ENCODE peak calls at places on chromosomes 11 and 22, in nine cellular contexts. J is cardiac muscle cell, X is IMR-90, U is body of pancreas, P is Peyer's patch, G is endodermal cell, C is mucosa of descending colon, Q is esophagus squamous epithelium, Z is ovary. E is an unnamed sample. For H3K4me1, the result is how much of the 10 kb centered on the place peaks cover.

GRCh38 chr11:116901211-116901610 is 63.8 kb upstream of the APOA1 start:
- DNase-seq in G (no peak), C (no peak), P (no peak), U (no peak), J (no peak), X (no peak), Q (no peak), Z (no peak), E (peak)

GRCh38 chr22:19527321-19527721 is 3.1 kb upstream of the CLDN5 start:
- DNase-seq in X (no peak), P (peak), U (no peak), Z (no peak), G (peak), Q (no peak), C (no peak), J (no peak), E (no peak)

GRCh38 chr11:118917488-118918127 is 8.1 kb downstream of the BCL9L start:
- DNase-seq in P (peak), C (peak), G (peak), Q (no peak), U (peak), Z (peak), J (peak), X (peak), E (peak)

GRCh38 chr22:26443901-26444300 is 14.8 kb downstream of the ASPHD2 start:
- DNase-seq in U (no peak), C (no peak), P (no peak), G (no peak), Z (no peak), J (no peak), X (no peak), Q (no peak), E (no peak)

GRCh38 chr11:83836883-83837654 is 550.9 kb upstream of the CCDC90B start:
- DNase-seq in X (peak), J (peak), P (peak), U (peak), G (peak), Q (no peak), Z (peak), C (peak), E (peak)

GRCh38 chr11:65611758-65612603 is 2.0 kb downstream of the MAP3K11 start:
- DNase-seq in Q (no peak), Z (peak), G (no peak), J (peak), X (peak), P (no peak), C (no peak), U (no peak), E (no peak)

GRCh38 chr11:1705121-1706052 is 8.4 kb downstream of the KRTAP5-6 start:
- DNase-seq in P (peak), Z (no peak), U (no peak), G (peak), X (no peak), Q (no peak), C (no peak), J (no peak), E (no peak)

GRCh38 chr11:61011950-61012830 is 40.7 kb downstream of the CD6 start:
- DNase-seq in Z (no peak), P (no peak), X (peak), U (no peak), Q (no peak), J (no peak), C (no peak), G (no peak), E (peak)

GRCh38 chr11:33724644-33725035 is 11.6 kb downstream of the CD59 start:
- DNase-seq in U (peak), Q (no peak), Z (no peak), C (peak), J (peak), P (peak), X (peak), G (no peak), E (no peak)

GRCh38 chr11:57072640-57073039 is 83.9 kb downstream of the OR5AK2 start:
- DNase-seq in G (no peak), U (no peak), Q (no peak), J (peak), Z (no peak), P (no peak), X (peak), C (no peak), E (no peak)

GRCh38 chr22:36197601-36198146 is 3.9 kb downstream of the APOL4 start:
- DNase-seq in G (peak), J (no peak), Z (no peak), P (no peak), U (no peak), C (no peak), X (no peak), Q (no peak), E (no peak)

GRCh38 chr11:134861490-134862107 is 449.6 kb upstream of the B3GAT1 start:
- DNase-seq in G (no peak), U (no peak), X (no peak), P (no peak), Q (no peak), Z (no peak), J (no peak), C (no peak), E (no peak)

GRCh38 chr11:97937501-97937900 is 1083.2 kb upstream of the CNTN5 start:
- DNase-seq in Z (no peak), G (no peak), U (no peak), C (no peak), P (no peak), Q (no peak), X (peak), J (peak), E (no peak)

DNA sequence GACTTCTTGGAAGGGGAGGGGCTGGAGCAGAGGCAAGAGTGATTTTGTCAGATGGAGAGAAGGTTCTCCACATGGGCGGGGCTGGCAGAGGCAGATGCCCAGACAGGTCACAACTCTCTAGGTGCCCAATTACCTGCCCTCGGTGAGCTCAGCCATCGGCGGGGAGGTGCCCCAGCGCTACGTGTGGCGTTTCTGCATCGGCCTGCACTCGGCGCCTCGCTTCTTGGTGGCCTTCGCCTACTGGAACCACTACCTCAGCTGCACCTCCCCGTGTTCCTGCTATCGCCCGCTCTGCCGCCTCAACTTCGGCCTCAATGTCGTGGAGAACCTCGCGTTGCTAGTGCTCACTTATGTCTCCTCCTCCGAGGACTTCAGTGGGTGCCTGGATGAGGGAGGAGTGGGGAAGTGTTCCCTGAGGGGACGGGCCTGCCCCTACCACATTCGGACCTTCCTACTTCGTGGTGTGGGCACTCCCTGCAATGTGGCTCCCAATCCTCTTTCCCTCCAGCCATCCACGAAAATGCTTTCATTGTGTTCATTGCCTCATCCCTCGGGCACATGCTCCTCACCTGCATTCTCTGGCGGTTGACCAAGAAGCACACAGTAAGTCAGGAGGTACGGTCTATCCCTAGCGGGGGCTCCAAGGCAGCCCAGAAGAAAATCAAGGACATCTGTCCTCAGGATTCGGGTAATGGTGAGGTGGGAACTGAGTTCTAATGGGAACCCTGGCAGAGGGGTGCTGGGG is 15.6 kb downstream of the PGAP2 start:
- DNase-seq in J (no peak), G (no peak), P (no peak), C (no peak), U (no peak), Q (no peak), X (no peak), Z (no peak), E (no peak)
- H3K4me3 ChIP-seq in J (no peak), G (no peak), P (no peak), C (no peak), U (no peak), Q (no peak), X (no peak), Z (no peak), E (no peak)

DNA sequence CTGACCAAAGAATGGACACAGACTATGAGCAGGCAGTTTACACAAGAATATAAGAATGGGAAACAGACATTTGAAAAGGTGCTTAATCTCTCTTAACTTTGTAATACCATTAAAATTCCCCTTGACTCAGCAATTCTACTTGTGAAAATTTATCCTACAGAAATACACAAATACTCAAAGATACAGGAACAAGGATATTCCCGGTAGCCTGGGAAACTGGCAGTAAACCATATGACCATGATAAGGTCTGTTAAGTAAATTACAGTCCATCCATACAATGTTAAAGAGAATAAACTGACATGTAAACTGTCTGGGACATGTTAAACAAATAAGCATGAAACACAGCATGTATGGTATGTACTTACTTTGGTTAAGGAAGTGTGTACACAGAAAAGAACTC is 8.7 kb upstream of the MTFP1 start:
- DNase-seq in G (no peak), C (no peak), Q (no peak), U (no peak), X (no peak), P (no peak), Z (no peak), J (no peak), E (no peak)
- H3K4me1 ChIP-seq in G (under half), C (under half), Q (half or more), U (under half), X (under half), P (under half), Z (under half), J (under half), E (under half)

GRCh38 chr11:48111941-48112340 is 104.7 kb upstream of the OR4B1 start:
- DNase-seq in Q (no peak), P (no peak), C (no peak), U (no peak), X (no peak), J (no peak), Z (no peak), G (no peak), E (no peak)

GRCh38 chr11:48110509-48110766 is 106.2 kb upstream of the OR4B1 start:
- DNase-seq in J (no peak), C (no peak), G (no peak), U (no peak), P (no peak), Z (no peak), X (no peak), Q (no peak), E (no peak)

GRCh38 chr11:48107188-48107704 is 109.4 kb upstream of the OR4B1 start:
- DNase-seq in C (no peak), X (peak), Q (no peak), J (no peak), Z (no peak), P (peak), G (no peak), U (no peak), E (no peak)

GRCh38 chr11:48108231-48109045 is 108.2 kb upstream of the OR4B1 start:
- DNase-seq in Z (no peak), Q (no peak), U (no peak), J (no peak), C (no peak), G (no peak), X (no peak), P (no peak), E (no peak)

GRCh38 chr11:48109046-48109666 is 107.5 kb upstream of the OR4B1 start:
- DNase-seq in P (no peak), U (no peak), X (peak), C (no peak), J (peak), G (no peak), Z (no peak), Q (no peak), E (no peak)
- TF ChIP-seq CTCF in P (peak), U (no peak), X (peak), C (no peak), J (peak), G (peak), Z (no peak), Q (peak), E (peak)

DNA sequence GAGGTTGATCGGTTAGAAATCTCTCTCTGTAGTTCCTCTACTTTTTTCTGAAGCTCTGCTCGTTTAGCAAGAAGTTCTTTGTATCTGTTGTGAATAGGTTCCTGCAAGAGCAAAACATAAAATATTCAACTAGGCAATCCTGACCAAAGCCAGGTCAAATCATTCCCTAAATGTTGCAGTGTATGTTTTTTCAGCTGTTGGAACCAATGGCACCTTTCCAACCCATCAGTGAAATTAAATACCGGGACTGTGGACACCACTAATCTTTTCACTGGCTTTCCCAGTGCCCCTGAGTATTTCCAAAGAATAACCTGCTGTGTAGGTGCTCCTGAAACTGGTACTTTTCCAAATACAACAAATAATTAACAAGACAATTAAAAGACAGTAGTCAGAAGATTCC is 45.1 kb downstream of the CEP57 start:
- DNase-seq in Z (no peak), U (no peak), X (peak), P (no peak), G (no peak), J (no peak), Q (no peak), C (no peak), E (no peak)
- H3K4me3 ChIP-seq in Z (no peak), U (no peak), X (no peak), P (no peak), G (no peak), J (no peak), Q (no peak), C (no peak), E (no peak)

E was measured in heart left ventricle.